ENCODE peak calls at places on chromosomes 3 and 15, in seven cellular contexts. D, C, E, K, S, M and X are unnamed samples.

GRCh38 chr15:77067691-77068367 is 3.1 kb downstream of the TSPAN3 start:
- DNase-seq in K (no peak), C (no peak), S (no peak), M (no peak), E (no peak), D (no peak), X (no peak)

GRCh38 chr3:54251705-54252104 is 129.4 kb downstream of the CACNA2D3 start:
- DNase-seq in S (no peak), E (no peak), C (no peak), K (no peak), M (no peak), D (no peak), X (no peak)

GRCh38 chr3:143998266-143998665 is 26.6 kb downstream of the DIPK2A start:
- DNase-seq in E (no peak), K (no peak), S (no peak), M (no peak), C (peak; percentile 60), D (peak; percentile 67), X (no peak)

GRCh38 chr15:33013827-33014445 is 180.6 kb downstream of the FMN1 start:
- DNase-seq in D (peak; percentile 74), C (peak; percentile 94), E (no peak), K (no peak), S (peak; percentile 19), M (no peak), X (no peak)

GRCh38 chr3:133868758-133869429 is 26.8 kb downstream of the RAB6B start:
- DNase-seq in D (no peak), E (no peak), S (no peak), M (no peak), C (no peak), K (no peak), X (no peak)

GRCh38 chr3:153290278-153291015 is 128.4 kb downstream of the RAP2B start:
- DNase-seq in K (no peak), S (peak; percentile 36), M (no peak), D (peak; percentile 23), C (no peak), E (no peak), X (no peak)

GRCh38 chr3:16512435-16513140 is 911 bp downstream of the RFTN1 start:
- DNase-seq in D (no peak), M (peak; percentile 67), C (peak; percentile 96), K (peak; percentile 54), S (peak; percentile 2), E (peak; percentile 20), X (peak; percentile 52)

GRCh38 chr3:23726811-23727548 is 78.8 kb upstream of the UBE2E1 start:
- DNase-seq in M (no peak), D (no peak), K (no peak), C (no peak), E (no peak), S (no peak), X (no peak)

GRCh38 chr3:42031808-42032475 is 59.2 kb upstream of the TRAK1 start:
- DNase-seq in S (no peak), K (peak; percentile 67), M (no peak), C (no peak), D (no peak), E (no peak), X (no peak)

GRCh38 chr3:87207500-87207899 is 19.6 kb upstream of the CHMP2B start:
- DNase-seq in D (peak; percentile 57), M (no peak), E (no peak), C (no peak), S (no peak), K (no peak), X (no peak)

GRCh38 chr15:54481819-54482218 is 503.6 kb downstream of the UNC13C start:
- DNase-seq in C (no peak), K (no peak), D (no peak), M (no peak), S (no peak), E (no peak), X (no peak)

GRCh38 chr3:125435231-125435630 is 60.1 kb upstream of the ZNF148 start:
- DNase-seq in D (no peak), K (no peak), S (no peak), C (no peak), M (no peak), E (no peak), X (no peak)

GRCh38 chr3:177602601-177603136 is 405.4 kb upstream of the TBL1XR1 start:
- DNase-seq in D (no peak), E (no peak), M (no peak), C (no peak), K (no peak), S (peak; percentile 61), X (no peak)

GRCh38 chr3:177410734-177411133 is 213.5 kb upstream of the TBL1XR1 start:
- DNase-seq in E (no peak), S (peak; percentile 17), M (no peak), D (no peak), K (no peak), C (no peak), X (no peak)

GRCh38 chr3:117549716-117550115 is 840.1 kb downstream of the TUSC7 start:
- DNase-seq in D (peak; percentile 18), S (no peak), M (no peak), K (no peak), C (no peak), E (no peak), X (no peak)
- TF ChIP-seq CTCF in D (peak; percentile 34), S (peak; percentile 16), M (no peak), K (peak; percentile 39), C (peak; percentile 31), E (no peak), X (no peak)

DNA sequence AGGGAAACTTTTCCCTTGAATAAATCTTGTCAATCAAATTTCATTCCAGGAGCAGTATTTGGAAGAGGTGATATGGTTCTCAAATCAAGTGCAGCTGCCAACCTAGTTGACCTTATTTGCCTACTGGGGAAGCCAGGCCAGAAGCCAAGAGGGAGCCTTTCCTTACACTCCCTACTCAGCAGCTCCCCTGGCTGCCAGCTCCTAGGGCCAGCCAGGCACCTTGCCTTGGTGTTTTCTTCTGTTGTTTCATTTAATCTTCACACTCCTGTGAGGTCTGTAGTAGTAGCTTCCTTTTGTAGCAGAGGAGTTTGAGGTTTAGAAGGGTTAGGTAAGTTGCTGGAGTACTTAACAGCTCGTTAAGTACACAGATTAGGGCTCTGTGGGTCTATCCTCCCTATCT is 22.6 kb downstream of the MKRN2OS start:
- DNase-seq in S (no peak), K (no peak), E (no peak), D (no peak), M (peak; percentile 46), C (no peak), X (no peak)
- TF ChIP-seq CTCF in S (no peak), K (no peak), E (no peak), D (no peak), M (peak; percentile 60), C (no peak), X (no peak)

GRCh38 chr15:64523240-64523639 is 62.9 kb downstream of the ZNF609 start:
- DNase-seq in D (no peak), C (no peak), S (no peak), M (no peak), K (no peak), E (no peak), X (no peak)

GRCh38 chr15:64522226-64522823 is 61.9 kb downstream of the ZNF609 start:
- DNase-seq in D (no peak), C (no peak), E (no peak), M (no peak), K (no peak), S (no peak), X (no peak)

GRCh38 chr15:64521201-64521600 is 60.8 kb downstream of the ZNF609 start:
- DNase-seq in M (no peak), D (no peak), S (no peak), K (no peak), E (no peak), C (no peak), X (no peak)

GRCh38 chr15:64521726-64522164 is 61.4 kb downstream of the ZNF609 start:
- DNase-seq in K (peak; percentile 66), E (no peak), D (peak; percentile 44), M (peak; percentile 44), C (no peak), S (peak; percentile 74), X (no peak)

GRCh38 chr15:64519897-64520296 is 59.5 kb downstream of the ZNF609 start:
- DNase-seq in K (peak; percentile 32), E (no peak), C (no peak), M (no peak), S (no peak), D (no peak), X (no peak)
- TF ChIP-seq CTCF in K (peak; percentile 51), E (no peak), C (no peak), M (no peak), S (no peak), D (no peak), X (no peak)

DNA sequence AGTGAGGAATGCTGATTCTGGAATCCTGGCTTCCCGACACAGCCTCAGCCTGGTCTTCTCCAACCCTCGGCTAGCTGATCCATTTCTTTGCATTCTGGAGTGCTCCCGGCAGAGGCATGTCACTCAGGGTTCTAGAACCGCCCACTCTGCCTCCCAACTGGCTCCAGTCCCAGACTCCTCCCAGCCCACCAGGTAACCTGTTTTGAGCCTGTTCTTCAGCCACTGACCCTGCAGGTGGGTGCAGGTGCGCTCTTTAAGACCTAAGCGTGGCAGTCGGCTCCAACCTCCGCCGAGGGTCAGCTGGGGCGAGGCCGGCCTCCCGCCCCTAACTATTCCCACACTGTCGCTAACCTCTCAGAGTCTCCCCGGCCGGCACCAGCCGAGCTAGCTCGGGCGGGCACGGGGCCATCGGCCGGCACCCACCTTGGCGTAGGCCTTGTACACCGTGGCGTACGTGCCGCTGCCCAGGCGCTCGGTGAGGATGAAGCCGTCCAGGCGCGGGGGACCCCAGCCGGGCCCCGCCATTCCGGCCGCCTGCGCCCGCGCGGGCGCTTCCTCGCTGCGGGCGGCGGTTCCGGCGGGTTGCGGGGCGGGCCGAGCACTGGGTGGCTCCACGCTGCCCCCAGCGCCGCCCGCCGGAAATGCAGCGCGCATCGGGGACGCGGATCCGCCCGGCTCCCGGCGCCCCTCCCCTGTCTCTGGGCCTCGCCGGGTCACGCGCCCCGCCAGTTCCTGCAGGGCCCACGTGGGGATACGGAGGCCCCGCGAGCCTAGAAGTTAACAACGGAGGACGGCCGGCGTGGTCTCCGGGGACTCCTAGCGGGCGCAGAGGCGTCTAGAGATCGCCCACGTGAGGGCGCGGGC is at the start of gene ULK3:
- DNase-seq in E (peak; percentile 95), S (peak; percentile 96), K (peak; percentile 98), M (peak; percentile 93), C (peak; percentile 100), D (peak; percentile 76), X (peak; percentile 98)
- TF ChIP-seq CTCF in E (peak; percentile 55), S (peak; percentile 88), K (peak; percentile 33), M (peak; percentile 89), C (peak; percentile 41), D (no peak), X (peak; percentile 75)